ENCODE peak calls at places on chromosomes 11 and 22, in eight cellular contexts. A is body of pancreas, S is colonic mucosa, G is prostate gland, M is HCT116, U is bronchial epithelial cell, V is kidney, W is A549. K is an unnamed sample.

GRCh38 chr11:44623716-44624491 is 58.4 kb downstream of the CD82 start:
- DNase-seq in S (peak), U (no peak), W (no peak), G (peak), V (peak), A (no peak), M (no peak), K (no peak)

GRCh38 chr11:79342236-79342635 is 98.6 kb downstream of the TENM4 start:
- DNase-seq in A (no peak), S (no peak), U (no peak), V (no peak), M (no peak), G (no peak), W (no peak), K (no peak)

GRCh38 chr11:19842505-19842904 is 129.9 kb downstream of the NAV2 start:
- DNase-seq in G (no peak), V (no peak), A (no peak), S (no peak), M (no peak), W (no peak), U (no peak), K (no peak)

GRCh38 chr11:108617055-108617454 is 23.5 kb upstream of the EXPH5 start:
- DNase-seq in G (no peak), S (no peak), V (no peak), U (no peak), W (no peak), A (no peak), M (no peak), K (no peak)

GRCh38 chr22:44523981-44524759 is 26.1 kb upstream of the RTL6 start:
- DNase-seq in M (no peak), S (peak), V (no peak), W (no peak), G (no peak), A (no peak), U (no peak), K (no peak)

GRCh38 chr11:60939301-60939700 is 12.7 kb downstream of the SLC15A3 start:
- DNase-seq in S (no peak), U (no peak), W (no peak), G (no peak), M (no peak), A (no peak), V (no peak), K (no peak)

GRCh38 chr11:46102843-46103242 is 18.4 kb downstream of the PHF21A start:
- DNase-seq in G (no peak), V (no peak), W (no peak), S (no peak), A (no peak), M (no peak), U (no peak), K (no peak)

GRCh38 chr11:33039274-33040126 is at the start of gene TCP11L1:
- DNase-seq in S (peak), U (peak), V (peak), M (peak), G (peak), W (peak), A (peak), K (peak)

GRCh38 chr11:592918-593317 is 16.6 kb downstream of the PHRF1 start:
- DNase-seq in W (no peak), S (no peak), A (no peak), M (no peak), U (no peak), G (no peak), V (no peak), K (no peak)

GRCh38 chr22:27199354-27199753 is 542.0 kb downstream of the MIAT start:
- DNase-seq in V (no peak), G (no peak), W (no peak), M (no peak), S (no peak), U (no peak), A (no peak), K (no peak)

GRCh38 chr11:71393283-71393682 is 54.9 kb downstream of the DHCR7 start:
- DNase-seq in W (no peak), M (no peak), V (no peak), S (no peak), G (no peak), U (no peak), A (no peak), K (no peak)

GRCh38 chr11:131253142-131253884 is 117.1 kb upstream of the NTM start:
- DNase-seq in G (no peak), M (no peak), S (no peak), U (no peak), V (no peak), W (no peak), A (no peak), K (no peak)

GRCh38 chr22:27879923-27880322 is 39.1 kb downstream of the PITPNB start:
- DNase-seq in U (peak), W (peak), V (no peak), G (no peak), A (no peak), M (peak), S (no peak), K (no peak)

GRCh38 chr11:123233978-123234340 is 38.9 kb upstream of the CLMP start:
- DNase-seq in W (no peak), U (no peak), M (no peak), S (no peak), V (no peak), G (no peak), A (no peak), K (no peak)

GRCh38 chr11:64119748-64120147 is 46.2 kb downstream of the MACROD1 start:
- DNase-seq in S (no peak), G (no peak), W (no peak), U (no peak), A (no peak), M (no peak), V (no peak), K (no peak)

GRCh38 chr11:113681711-113682410 is 24.2 kb downstream of the TMPRSS5 start:
- DNase-seq in M (no peak), U (peak), V (no peak), G (peak), A (no peak), W (no peak), S (no peak), K (no peak)

GRCh38 chr11:46701078-46701654 is 335 bp downstream of the ZNF408 start:
- DNase-seq in U (no peak), M (no peak), V (peak), G (no peak), W (no peak), A (no peak), S (peak), K (no peak)

GRCh38 chr11:88338223-88338661 is 706 bp upstream of the CTSC start:
- DNase-seq in M (no peak), G (no peak), A (peak), W (peak), V (peak), U (peak), S (peak), K (no peak)

GRCh38 chr11:33000181-33000580 is 15.5 kb upstream of the DEPDC7 start:
- DNase-seq in A (no peak), U (peak), M (no peak), G (no peak), W (no peak), S (no peak), V (no peak), K (no peak)

GRCh38 chr11:123742334-123742733 is 874 bp upstream of the ZNF202 start:
- DNase-seq in U (no peak), W (no peak), G (no peak), M (no peak), S (no peak), V (no peak), A (no peak), K (no peak)

GRCh38 chr11:110527146-110527545 is 97.4 kb downstream of the FDX1 start:
- DNase-seq in A (no peak), W (no peak), S (no peak), M (no peak), U (peak), G (no peak), V (no peak), K (no peak)

GRCh38 chr22:28906312-28906711 is 22.9 kb downstream of the ZNRF3 start:
- DNase-seq in U (no peak), V (no peak), M (no peak), A (no peak), W (no peak), G (no peak), S (no peak), K (no peak)

GRCh38 chr11:103601230-103601846 is 435.1 kb upstream of the DDI1 start:
- DNase-seq in A (peak), U (peak), W (peak), M (no peak), V (no peak), G (no peak), S (peak), K (no peak)

GRCh38 chr11:122745111-122745510 is 89.6 kb downstream of the UBASH3B start:
- DNase-seq in V (no peak), U (no peak), W (no peak), G (no peak), M (no peak), A (no peak), S (no peak), K (no peak)

GRCh38 chr11:64037027-64037633 is 1.4 kb downstream of the FLRT1 start:
- DNase-seq in S (no peak), M (no peak), G (no peak), A (no peak), U (no peak), V (no peak), W (no peak), K (no peak)

GRCh38 chr11:65083134-65083833 is 556 bp downstream of the CDCA5 start:
- DNase-seq in V (no peak), W (no peak), U (no peak), S (no peak), A (no peak), G (no peak), M (no peak), K (no peak)

GRCh38 chr11:119750056-119750455 is 21.1 kb upstream of the NECTIN1 start:
- DNase-seq in S (no peak), M (no peak), U (no peak), G (no peak), W (no peak), V (no peak), A (no peak), K (no peak)

GRCh38 chr11:61526229-61526628 is 17.7 kb downstream of the LRRC10B start:
- DNase-seq in S (no peak), W (no peak), V (no peak), G (no peak), M (no peak), A (no peak), U (no peak), K (no peak)

GRCh38 chr11:43518407-43519165 is 159.9 kb downstream of the TTC17 start:
- DNase-seq in S (no peak), U (peak), W (no peak), A (no peak), G (no peak), M (no peak), V (no peak), K (no peak)

GRCh38 chr22:46001426-46002106 is 24.6 kb upstream of the WNT7B start:
- DNase-seq in V (peak), W (no peak), U (no peak), A (no peak), S (no peak), M (no peak), G (no peak), K (no peak)

GRCh38 chr11:34182921-34183685 is 77.7 kb downstream of the NAT10 start:
- DNase-seq in U (no peak), W (no peak), A (no peak), S (no peak), G (no peak), V (peak), M (no peak), K (no peak)

GRCh38 chr11:115657586-115657985 is 153.4 kb upstream of the CADM1 start:
- DNase-seq in S (no peak), W (no peak), V (no peak), G (no peak), U (peak), M (no peak), A (no peak), K (no peak)

GRCh38 chr11:115656684-115657083 is 152.5 kb upstream of the CADM1 start:
- DNase-seq in W (peak), M (no peak), U (no peak), S (peak), A (no peak), G (no peak), V (no peak), K (no peak)

GRCh38 chr11:115660072-115660805 is 156.0 kb upstream of the CADM1 start:
- DNase-seq in W (no peak), M (no peak), S (no peak), A (no peak), V (no peak), G (no peak), U (no peak), K (no peak)

GRCh38 chr11:115656041-115656440 is 151.8 kb upstream of the CADM1 start:
- DNase-seq in A (no peak), S (no peak), V (no peak), U (no peak), M (no peak), W (no peak), G (no peak), K (no peak)

GRCh38 chr11:115659061-115659963 is 155.1 kb upstream of the CADM1 start:
- DNase-seq in G (no peak), M (no peak), W (no peak), S (no peak), U (peak), V (no peak), A (peak), K (no peak)
- H3K4me3 ChIP-seq in G (peak), M (no peak), W (no peak), S (peak), U (peak), V (no peak), A (no peak), K (no peak)

DNA sequence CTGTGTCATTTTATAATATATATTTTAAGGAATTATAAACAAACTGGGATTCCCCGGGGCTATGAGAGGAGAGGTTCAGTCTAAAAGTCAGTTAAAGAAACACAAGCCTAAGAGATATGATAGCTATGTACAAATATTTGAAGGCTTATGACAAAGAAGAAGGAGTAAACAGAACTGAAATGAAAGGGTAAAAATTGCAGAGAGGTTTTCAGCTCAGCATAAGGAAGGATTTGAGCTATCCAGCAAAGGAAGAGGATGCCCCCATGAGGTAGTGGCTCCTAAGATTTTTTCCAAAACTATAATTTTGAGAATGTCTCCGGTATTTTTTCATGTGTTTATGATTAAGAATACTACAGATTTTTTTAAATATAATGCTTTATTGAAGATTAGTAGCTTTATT is 57.9 kb upstream of the ANGPTL5 start:
- DNase-seq in V (no peak), M (no peak), W (peak), U (no peak), A (no peak), S (no peak), G (no peak), K (no peak)
- TF ChIP-seq CTCF in V (no peak), M (no peak), W (peak), U (no peak), A (no peak), S (no peak), G (no peak), K (peak)

DNA sequence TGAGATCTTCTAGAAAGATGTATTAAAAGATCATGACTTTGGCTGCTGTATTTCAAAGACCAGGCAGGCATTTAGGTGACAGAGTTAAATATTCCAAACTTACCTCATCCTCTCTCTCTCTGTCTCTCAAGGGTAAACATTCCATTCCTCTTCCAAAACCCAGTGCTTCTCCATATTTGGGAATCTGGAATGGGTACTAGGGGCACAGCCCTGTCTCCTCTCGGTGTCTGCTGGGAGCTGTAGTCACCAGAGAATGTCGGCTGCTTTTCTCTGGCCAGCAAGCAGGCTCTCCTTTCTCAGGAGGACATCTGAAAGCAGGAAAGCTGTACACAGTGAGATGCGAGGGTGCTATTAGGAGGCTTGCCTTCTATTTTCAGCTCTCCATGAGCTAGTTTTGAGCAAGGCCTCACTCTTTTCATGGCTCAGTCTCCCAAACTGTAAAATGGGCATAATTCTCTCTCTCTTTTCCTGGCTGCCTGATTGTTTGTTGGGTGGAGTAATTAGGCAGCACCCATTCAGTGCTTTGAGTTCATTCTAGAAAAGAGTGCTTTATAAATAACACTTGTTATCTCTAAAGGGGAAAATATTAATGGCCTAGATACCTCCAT is 9.3 kb upstream of the PEX26 start:
- DNase-seq in U (peak), W (no peak), A (no peak), S (no peak), V (no peak), M (no peak), G (no peak), K (no peak)
- H3K4me3 ChIP-seq in U (no peak), W (no peak), A (no peak), S (no peak), V (no peak), M (no peak), G (no peak), K (no peak)

DNA sequence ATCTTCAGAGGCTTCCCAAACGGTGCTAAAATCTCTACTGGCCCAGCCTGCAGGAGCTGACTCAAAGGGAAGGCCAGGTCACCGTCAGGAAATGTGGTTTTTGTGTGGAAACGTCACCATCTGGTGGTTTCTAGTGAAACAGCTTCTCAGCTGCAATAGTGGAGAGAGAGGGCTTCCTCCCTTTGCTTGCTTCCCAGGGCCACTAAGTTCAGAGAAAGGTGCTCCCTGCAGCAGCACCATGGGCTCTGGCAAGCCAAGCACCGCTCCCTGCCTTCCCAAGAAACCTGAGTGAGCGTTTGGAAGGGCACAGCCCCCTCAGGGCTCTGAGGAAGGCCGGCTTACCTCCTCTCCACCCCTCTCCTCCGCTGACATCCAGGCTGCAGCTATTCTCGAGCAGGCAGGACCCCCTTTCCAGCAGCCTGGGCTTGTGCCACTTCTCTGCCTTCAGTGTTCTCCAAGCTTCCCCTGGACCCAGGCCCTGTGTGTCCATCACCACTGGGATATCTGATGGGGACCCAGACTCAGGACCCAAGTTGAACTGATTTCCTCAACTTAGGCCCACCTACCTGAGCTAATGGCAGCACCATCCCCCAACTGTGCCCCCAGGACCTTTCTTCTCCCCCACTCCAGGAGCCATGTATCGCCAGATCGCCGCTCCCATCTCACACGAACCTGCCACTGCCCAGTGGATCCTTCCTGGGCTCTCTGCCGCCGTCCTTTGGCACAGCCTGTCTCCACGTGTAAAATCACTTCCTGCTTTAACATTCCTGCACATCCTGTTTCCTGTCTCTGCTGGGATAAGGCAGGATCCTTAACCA is 9.8 kb downstream of the SPATA19 start:
- DNase-seq in U (peak), V (no peak), S (no peak), M (peak), A (peak), G (peak), W (peak), K (peak)
- TF ChIP-seq CTCF in U (peak), V (peak), S (peak), M (peak), A (peak), G (no peak), W (peak), K (peak)

DNA sequence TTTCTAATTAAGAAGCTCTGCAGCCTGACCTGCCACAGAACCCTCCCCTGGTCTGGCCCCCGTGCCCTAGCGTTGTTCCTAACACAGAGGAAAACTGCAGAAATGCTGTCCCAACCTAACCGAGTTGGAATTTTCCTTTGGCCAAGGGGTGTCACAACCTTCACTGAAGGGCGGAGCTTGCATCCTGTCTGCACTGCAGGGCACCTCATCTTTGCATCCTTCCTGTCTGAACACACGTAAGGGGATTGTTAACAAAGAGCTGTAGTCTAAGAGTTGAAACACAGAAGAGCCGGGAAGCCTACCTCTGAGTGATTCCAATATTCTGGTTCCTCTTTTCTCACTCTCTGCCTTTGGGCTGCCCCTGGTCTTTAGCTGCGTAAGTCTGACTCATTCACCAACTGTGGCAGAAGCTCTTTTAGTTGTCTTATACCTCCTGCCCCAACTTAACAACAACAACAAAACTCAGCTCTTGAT is 1.6 kb downstream of the DIXDC1 start:
- DNase-seq in G (no peak), V (no peak), A (no peak), S (no peak), U (peak), W (no peak), M (no peak), K (no peak)
- H3K4me3 ChIP-seq in G (no peak), V (no peak), A (no peak), S (no peak), U (no peak), W (peak), M (no peak), K (no peak)

DNA sequence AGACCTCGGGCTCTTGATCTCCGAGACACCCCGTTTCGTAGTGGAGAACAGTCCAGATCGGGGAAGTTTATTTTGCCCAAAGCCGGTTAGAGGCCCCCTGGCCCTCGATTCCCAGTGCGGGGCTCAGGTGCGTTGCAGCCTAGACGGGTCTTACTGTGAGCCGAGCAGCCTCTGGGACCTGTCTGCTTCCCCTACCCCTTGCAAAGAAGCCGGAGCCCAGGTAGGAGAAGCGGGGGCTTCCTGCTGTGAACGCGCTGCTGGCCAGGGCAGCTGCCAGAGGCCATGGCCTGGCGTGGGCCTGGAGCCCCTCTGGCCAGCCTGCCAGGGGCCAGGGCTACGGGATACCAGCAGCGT is 619 bp downstream of the TSPO start:
- DNase-seq in G (no peak), W (no peak), S (no peak), V (no peak), M (no peak), A (no peak), U (no peak), K (no peak)
- TF ChIP-seq CTCF in G (no peak), W (no peak), S (no peak), V (no peak), M (no peak), A (no peak), U (no peak), K (no peak)

K was measured in LNCaP clone FGC.